ENCODE peak calls at places on chromosomes 16 and 17, in four cellular contexts. P is K562, D is GM12878, X is GM12891. Q is an unnamed sample.

GRCh38 chr17:45019177-45019711 is 32.2 kb downstream of the DCAKD start:
- DNase-seq in P (peak; percentile 86), D (no peak), X (peak; percentile 56), Q (peak; percentile 25)

GRCh38 chr17:75765981-75766380 is 989 bp upstream of the GALK1 start:
- DNase-seq in P (no peak), D (no peak), X (peak; percentile 3), Q (no peak)

GRCh38 chr16:85202631-85203461 is 90.6 kb upstream of the CIBAR2 start:
- DNase-seq in P (no peak), D (no peak), X (no peak), Q (no peak)

GRCh38 chr16:64412578-64413280 is 709.1 kb downstream of the CDH11 start:
- DNase-seq in P (no peak), D (no peak), X (no peak), Q (no peak)

GRCh38 chr16:87390641-87391323 is 1.4 kb upstream of the MAP1LC3B start:
- DNase-seq in P (no peak), D (no peak), X (no peak), Q (no peak)

GRCh38 chr16:68246671-68247070 is 1.5 kb downstream of the PLA2G15 start:
- DNase-seq in P (no peak), D (no peak), X (no peak), Q (no peak)

GRCh38 chr17:32100971-32101631 is 41.2 kb upstream of the RHOT1 start:
- DNase-seq in P (no peak), D (no peak), X (no peak), Q (no peak)

GRCh38 chr17:42922335-42922734 is 21.7 kb downstream of the G6PC1 start:
- DNase-seq in P (no peak), D (no peak), X (no peak), Q (no peak)

GRCh38 chr17:18261146-18261515 is 669 bp downstream of the MIEF2 start:
- DNase-seq in P (peak; percentile 47), D (no peak), X (no peak), Q (no peak)

DNA sequence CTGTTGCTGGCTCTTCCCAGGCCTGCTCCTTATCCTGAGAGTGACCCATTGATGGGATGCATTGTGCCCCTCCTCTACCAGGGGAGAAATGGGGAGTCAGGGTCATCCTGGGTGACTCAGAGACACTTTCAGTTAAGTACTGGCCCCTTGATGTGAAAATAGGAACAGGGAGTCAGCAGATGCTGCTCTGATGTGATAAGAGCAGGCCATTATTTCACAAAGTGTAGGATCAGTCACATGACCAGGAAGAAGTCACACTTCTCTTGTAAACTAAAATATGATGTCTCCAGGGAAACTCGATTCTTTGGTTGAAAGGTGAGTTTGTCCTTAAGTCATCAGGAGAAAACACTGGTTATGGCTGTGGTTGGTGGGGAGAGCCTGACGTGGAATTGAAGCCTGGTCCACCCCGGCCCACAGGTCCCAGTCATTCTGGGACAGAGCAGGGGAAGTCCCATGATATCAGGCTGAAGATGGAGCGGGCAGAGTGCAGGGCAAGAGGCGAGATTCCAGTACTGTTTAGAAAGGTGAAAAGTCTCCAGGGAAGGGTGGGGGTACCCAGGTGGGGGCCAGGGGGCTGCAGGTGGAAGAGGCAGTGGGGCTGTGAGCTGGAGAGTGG is 88.6 kb upstream of the NLRP1 start:
- DNase-seq in P (no peak), D (no peak), X (no peak), Q (no peak)
- TF ChIP-seq SPI1 in P (no peak), D (no peak), X (no peak), Q (no peak)

DNA sequence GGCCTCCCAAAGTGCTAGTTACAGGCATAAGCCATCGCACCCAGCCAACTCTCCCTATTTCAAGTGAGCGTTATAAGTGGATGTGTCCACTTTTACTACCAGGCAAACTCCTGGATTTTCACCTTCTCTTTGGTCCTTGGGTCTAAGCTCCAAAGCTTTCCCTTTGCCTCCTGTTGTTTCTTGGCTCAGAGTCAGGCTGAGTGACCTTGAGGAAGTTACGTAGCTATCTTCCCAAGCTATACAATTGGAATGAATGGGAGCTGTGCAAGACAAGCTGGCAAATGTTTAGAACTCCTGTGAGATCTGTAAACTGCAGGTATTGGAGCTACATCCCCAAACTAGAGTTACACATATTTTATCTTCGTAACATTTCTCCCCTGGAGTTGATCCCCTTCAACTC is 20.3 kb downstream of the NXPH3 start:
- DNase-seq in P (no peak), D (no peak), X (no peak), Q (no peak)
- TF ChIP-seq SPI1 in P (no peak), D (no peak), X (no peak), Q (no peak)

DNA sequence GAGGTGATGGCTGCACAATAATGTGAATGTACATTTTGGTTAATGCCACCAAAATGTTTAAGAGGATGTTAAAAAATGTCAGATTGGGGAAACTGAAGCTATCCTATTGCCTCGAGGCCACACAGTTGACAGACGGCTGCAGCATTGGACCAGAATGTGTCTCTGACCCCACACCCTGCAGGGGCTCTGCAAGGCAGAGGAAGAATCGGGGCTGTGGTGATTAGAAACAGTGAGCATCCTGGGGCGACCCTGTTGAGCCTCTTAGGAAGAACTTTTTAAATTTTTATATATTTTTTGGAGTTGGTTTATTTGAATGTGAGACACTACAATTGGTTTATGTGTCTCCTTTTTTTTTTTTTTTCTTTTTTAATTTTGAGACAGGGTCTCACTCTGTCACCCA is 15.0 kb upstream of the ADORA2B start:
- DNase-seq in P (no peak), D (no peak), X (no peak), Q (no peak)
- TF ChIP-seq SPI1 in P (no peak), D (no peak), X (no peak), Q (no peak)

GRCh38 chr17:78559749-78560368 is 17.3 kb downstream of the DNAH17 start:
- DNase-seq in P (peak; percentile 57), D (no peak), X (no peak), Q (no peak)
- TF ChIP-seq SPI1 in P (no peak), D (no peak), X (no peak), Q (no peak)

DNA sequence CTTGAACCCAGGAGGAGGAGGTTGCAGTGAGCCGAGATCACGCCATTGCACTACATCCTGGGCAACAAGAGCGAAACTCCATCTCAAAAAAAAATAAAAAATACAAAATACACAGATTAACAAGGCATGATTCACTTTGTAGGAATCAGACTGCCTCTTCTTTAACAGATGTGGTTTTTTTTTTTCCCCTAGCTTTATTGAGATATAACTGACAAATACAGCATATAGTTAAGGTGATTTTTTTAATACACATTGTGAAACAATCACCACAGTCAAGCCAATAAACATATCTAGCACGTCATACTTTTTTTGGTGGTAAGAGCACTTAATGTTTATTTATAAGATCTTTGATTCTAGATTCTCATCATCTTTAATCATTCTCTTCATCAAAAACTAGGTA is 87.8 kb downstream of the SPAG9 start:
- DNase-seq in P (no peak), D (no peak), X (no peak), Q (no peak)
- TF ChIP-seq SPI1 in P (no peak), D (no peak), X (no peak), Q (no peak)

DNA sequence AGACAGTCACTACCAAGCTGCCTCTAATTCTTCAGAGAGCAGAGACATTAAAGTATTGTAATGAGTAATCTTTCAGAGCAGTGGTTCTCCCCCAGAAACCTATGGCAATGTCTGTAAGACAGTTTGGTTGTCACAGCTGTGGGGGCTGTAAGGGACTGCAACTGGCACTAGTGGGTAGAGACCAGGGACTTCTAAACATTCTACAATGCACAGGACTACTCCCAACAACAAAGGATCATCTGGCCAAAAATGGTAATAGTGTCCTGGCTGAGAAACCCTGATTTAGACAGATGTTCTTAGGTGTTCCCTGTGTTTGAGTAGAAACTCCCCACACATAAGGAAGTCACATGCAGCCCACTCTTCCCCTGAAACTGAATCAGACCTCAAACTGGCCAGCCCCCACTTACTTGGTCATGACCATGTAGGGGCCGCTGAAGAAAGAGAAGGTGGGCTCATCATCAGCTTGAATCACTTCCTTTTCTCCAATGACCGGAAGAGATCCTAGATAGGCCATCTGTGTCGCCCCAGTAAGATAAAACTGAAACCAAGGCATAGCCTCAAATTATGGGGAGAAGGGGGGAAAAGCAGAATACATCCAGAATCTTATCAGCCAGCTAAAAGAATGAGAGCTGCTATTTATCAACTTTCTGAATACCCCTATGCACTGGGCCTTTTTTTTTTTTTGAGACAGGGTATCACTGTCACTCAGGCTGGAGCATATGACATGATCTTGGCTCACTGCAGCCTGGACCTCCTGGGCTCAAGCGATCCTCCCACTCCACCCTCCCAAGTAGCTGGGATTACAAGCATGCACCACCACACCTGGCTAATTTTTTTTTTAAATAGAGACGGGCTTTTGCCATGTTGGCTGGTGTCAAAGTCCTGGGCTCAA is 75.8 kb downstream of the TEX14 start:
- DNase-seq in P (no peak), D (peak; percentile 71), X (peak; percentile 46), Q (no peak)
- TF ChIP-seq SPI1 in P (no peak), D (peak; percentile 70), X (peak; percentile 75), Q (no peak)

GRCh38 chr16:82855471-82855870 is 228.7 kb downstream of the CDH13 start:
- DNase-seq in P (no peak), D (no peak), X (no peak), Q (no peak)
- TF ChIP-seq SPI1 in P (no peak), D (no peak), X (no peak), Q (no peak)

GRCh38 chr16:8720080-8720966 is 45.9 kb downstream of the ABAT start:
- DNase-seq in P (no peak), D (no peak), X (peak; percentile 37), Q (no peak)
- TF ChIP-seq SPI1 in P (no peak), D (no peak), X (peak; percentile 16), Q (no peak)

DNA sequence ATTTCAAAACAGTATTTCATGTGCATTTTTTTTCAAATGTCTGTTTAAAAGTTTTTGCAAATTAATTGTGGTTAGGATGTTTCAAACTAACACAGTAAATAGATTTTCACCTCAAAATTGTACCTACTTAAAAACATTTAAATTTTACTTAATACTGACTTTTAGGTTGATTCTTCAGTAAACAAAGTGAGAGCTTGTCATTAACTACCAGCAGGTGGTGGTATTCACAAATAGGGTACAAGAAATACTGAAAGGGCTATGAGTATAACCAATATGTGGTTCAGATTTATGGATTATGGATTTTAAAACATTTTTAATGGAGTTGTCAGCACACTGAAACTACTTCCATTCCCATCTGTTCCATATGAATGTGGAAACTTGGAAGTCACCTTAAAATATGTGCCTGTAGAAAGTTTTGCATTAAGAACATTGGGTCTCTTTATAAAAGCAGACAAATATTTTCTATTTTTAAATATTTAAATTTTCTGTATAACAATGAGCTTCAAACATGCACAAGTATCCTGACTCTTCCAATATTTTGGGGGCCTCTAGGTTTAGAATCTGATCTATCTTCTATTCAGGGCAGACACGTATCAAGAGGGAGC is 155.5 kb downstream of the SNX11 start:
- DNase-seq in P (peak; percentile 25), D (no peak), X (no peak), Q (no peak)
- TF ChIP-seq SPI1 in P (no peak), D (no peak), X (no peak), Q (no peak)

Q was measured in HL-60.